ENCODE peak calls at places on chromosomes 6 and 20, in four cellular contexts. F is kidney epithelial cell, L is dorsolateral prefrontal cortex, I is cardiac fibroblast. D is an unnamed sample.

GRCh38 chr6:73290435-73290834 is 27.4 kb upstream of the KHDC1 start:
- DNase-seq in F (no peak), L (no peak), I (peak), D (no peak)

GRCh38 chr20:6756961-6757595 is 10.4 kb upstream of the BMP2 start:
- DNase-seq in F (no peak), L (no peak), I (no peak), D (no peak)

GRCh38 chr20:25025986-25026605 is 31.8 kb downstream of the ACSS1 start:
- DNase-seq in F (no peak), L (no peak), I (no peak), D (no peak)

GRCh38 chr20:51345601-51346101 is 196.9 kb downstream of the NFATC2 start:
- DNase-seq in F (no peak), L (no peak), I (peak), D (no peak)

GRCh38 chr6:139262519-139263300 is 29.1 kb downstream of the TXLNB start:
- DNase-seq in F (peak), L (no peak), I (no peak), D (no peak)

GRCh38 chr6:147087641-147088040 is 116.6 kb upstream of the STXBP5 start:
- DNase-seq in F (no peak), L (no peak), I (no peak), D (no peak)

GRCh38 chr6:148395583-148396101 is 53.0 kb downstream of the SASH1 start:
- DNase-seq in F (no peak), L (no peak), I (no peak), D (no peak)

GRCh38 chr6:52135217-52135616 is 47.8 kb upstream of the PKHD1 start:
- DNase-seq in F (no peak), L (no peak), I (no peak), D (no peak)

GRCh38 chr6:147282566-147282959 is 78.3 kb downstream of the STXBP5 start:
- DNase-seq in F (no peak), L (no peak), I (no peak), D (no peak)

GRCh38 chr6:11712760-11713159 is 65.8 kb downstream of the ADTRP start:
- DNase-seq in F (no peak), L (no peak), I (peak), D (no peak)

GRCh38 chr6:111527367-111527766 is 44.3 kb upstream of the REV3L start:
- DNase-seq in F (no peak), L (no peak), I (no peak), D (no peak)

GRCh38 chr6:25173951-25174474 is 105.2 kb upstream of the CARMIL1 start:
- DNase-seq in F (peak), L (no peak), I (peak), D (peak)

GRCh38 chr20:47148059-47148458 is 208.4 kb downstream of the ZMYND8 start:
- DNase-seq in F (no peak), L (no peak), I (no peak), D (no peak)

GRCh38 chr20:47149939-47150338 is 206.6 kb downstream of the ZMYND8 start:
- DNase-seq in F (no peak), L (no peak), I (no peak), D (no peak)

GRCh38 chr20:47152078-47152477 is 204.4 kb downstream of the ZMYND8 start:
- DNase-seq in F (no peak), L (no peak), I (no peak), D (no peak)

GRCh38 chr20:47154089-47154488 is 202.4 kb downstream of the ZMYND8 start:
- DNase-seq in F (no peak), L (no peak), I (no peak), D (no peak)

DNA sequence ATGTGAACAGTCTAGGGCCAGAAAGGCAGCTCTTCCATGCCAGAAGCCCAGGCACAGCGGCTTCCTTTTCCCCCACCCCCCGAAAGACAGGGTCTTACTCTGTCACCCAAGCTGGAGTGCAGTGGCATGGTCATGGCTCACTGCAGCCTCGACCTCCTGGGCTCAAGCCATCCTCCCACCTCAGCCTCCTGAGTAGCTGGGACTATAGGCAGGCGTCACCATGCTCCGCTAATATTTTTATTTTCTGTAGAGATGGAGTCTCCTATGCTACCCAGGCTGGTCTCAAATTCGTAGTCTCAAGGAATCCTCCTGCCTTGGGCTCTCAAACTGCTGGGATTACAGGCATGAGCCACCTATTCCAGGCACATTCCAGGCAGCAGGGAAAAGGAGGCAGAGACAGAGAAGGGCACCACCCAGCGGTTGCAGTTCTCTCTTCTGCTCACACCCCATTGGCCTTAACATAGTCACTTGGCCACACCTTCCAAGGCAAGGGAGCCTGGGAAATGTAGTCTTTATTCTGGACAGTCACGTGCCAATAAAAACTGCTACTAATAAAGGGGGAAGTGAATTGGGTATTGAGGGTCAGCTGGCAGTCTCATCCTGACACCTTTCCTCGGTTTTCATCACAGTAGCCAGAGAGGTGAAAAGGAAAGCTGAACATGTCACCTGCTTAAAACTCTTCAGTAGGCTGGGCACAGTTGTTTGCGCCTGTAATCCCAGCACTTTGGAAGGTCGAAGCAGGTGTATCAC is 205.9 kb downstream of the ZMYND8 start:
- DNase-seq in F (no peak), L (no peak), I (peak), D (peak)
- TF ChIP-seq CTCF in F (peak), L (peak), I (peak), D (peak)

DNA sequence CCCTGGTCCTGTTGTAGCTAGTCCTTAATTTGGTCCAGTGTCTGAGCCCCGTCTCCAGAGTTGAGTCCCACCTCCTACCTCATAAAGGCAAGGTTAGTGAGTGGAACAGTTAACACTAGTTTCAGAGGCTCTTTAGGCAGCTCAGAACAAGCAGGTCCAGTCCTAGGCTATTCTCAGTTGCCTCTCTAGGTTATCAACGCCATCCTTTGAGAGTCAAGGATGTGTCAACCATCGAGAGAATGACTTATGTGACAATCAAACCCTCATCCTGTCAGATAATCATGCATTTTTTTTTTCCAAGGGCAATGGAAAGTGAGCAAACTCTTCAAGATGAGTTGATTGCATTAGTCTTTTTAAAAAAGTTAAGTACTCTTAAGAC is 64.0 kb upstream of the TXNDC5 start:
- DNase-seq in F (no peak), L (no peak), I (no peak), D (no peak)
- H3K4me3 ChIP-seq in F (no peak), L (peak), I (no peak), D (no peak)

DNA sequence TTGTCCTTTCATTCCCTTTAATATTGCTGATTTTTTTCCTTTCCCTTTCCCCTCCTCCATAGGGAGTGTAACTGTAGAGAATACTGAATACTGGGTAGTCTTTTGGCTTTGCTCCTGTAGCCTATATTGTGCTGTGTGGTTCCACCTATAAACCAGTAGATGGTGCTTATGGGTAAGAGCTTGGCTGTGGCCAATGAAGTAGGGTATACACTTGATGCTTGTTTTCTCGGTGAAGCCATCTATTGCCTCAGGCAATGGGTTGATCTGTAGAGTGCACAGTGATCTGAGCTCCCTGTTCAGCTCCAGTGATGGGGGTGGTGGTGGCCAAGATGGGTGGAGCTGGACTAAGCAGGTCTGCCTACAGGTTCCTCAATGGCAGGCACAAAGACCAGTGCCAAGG is 203.3 kb upstream of the IMPG1 start:
- DNase-seq in F (no peak), L (no peak), I (no peak), D (no peak)
- TF ChIP-seq CTCF in F (no peak), L (no peak), I (no peak), D (no peak)

DNA sequence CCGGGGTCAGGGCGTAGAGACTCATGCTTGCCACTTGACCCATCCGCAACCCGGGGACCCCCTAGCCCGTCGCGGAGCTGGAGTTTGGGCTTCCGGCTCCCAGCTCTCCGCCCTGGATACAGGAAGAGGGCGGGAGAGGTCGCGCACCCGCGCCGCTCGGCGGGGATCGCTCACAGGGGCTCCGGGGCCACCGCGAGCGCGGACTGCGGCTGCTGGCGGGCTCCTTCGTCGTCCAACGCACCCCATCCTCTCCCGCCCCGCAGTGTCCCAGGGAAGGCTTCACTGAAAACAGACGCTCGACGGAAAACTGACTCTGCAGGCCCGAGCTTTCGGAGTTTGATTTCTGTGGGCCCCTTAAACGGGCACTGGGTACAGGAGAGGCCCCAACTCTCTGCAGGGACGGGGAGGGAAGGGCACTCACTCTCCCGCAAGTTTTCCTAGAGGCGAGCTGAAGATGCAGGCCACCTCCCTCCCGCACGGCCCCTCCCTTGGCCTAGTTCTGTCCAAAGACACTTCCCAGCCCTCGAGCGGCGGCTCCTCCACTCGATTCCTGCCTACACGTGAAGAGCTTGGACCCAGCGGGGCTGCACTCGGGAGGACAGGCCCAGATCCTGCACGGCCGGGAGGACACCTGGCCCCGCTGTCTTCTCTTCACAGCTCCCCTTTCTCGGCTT is 5.3 kb downstream of the OLIG3 start:
- DNase-seq in F (no peak), L (no peak), I (no peak), D (no peak)
- H3K4me3 ChIP-seq in F (no peak), L (peak), I (no peak), D (no peak)

GRCh38 chr6:120058410-120058809 is 708.8 kb upstream of the MAN1A1 start:
- DNase-seq in F (no peak), L (no peak), I (no peak), D (no peak)

GRCh38 chr6:120055071-120055470 is 705.5 kb upstream of the MAN1A1 start:
- DNase-seq in F (no peak), L (no peak), I (no peak), D (no peak)

DNA sequence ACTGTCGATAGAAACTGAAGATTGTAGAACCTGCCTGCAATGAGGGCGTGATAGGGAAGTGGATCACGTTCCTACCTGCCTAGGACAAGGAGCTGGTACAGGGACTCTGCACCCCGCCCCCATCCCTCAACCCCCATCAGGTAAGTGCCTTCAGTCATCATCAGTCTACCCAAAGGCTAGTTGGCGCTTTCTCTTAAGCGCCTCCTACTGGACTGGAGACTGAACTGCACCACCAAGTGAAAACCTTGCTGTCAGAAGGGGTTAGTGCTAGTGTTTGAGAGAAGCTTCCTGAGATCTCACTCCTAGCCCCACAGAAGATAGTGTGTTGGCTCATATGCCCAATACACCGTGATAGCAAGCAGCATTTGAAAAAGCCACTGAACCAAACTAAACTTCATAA is 706.5 kb upstream of the MAN1A1 start:
- DNase-seq in F (no peak), L (no peak), I (peak), D (no peak)
- TF ChIP-seq CTCF in F (peak), L (no peak), I (peak), D (peak)

DNA sequence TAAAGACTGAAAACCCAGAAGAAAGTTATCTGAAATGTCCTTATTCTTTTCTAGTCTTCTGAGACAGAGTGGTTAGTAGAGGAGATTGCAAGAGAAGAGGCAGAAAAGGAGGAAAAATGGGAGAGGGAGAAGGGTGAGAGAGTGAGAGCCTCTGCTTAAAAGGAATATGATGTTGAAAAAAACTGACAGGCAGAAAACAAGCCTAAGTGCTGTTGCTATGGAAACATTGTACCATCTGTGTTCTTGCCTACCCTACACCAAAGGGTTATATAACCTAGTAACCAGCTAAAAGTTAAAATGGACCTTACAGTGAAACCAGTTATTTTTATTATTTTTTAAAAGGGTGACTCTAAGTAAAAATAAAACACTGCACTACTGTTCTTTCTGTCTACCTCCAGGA is 28.3 kb upstream of the SH3BGRL2 start:
- DNase-seq in F (no peak), L (no peak), I (no peak), D (no peak)
- H3K4me3 ChIP-seq in F (no peak), L (no peak), I (no peak), D (no peak)

DNA sequence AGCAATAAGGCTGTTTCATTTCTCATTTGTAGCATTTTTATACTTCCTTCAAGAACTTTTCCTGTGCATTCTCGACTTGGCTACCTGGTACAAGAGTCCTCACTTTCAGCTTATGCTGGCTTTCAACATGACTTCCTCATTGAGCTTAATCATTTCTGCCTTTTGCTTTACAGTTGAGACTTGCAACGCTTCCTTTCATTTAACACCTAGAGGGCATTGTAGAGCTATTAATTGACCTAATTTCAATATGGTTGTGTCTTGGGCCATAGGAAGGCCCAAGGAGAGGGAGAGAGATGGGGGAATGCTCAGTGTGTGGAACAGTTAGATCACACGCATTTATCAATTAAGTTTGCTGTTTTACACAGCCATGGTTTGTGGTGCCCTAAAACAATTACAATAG is 37.2 kb downstream of the SLC22A2 start:
- DNase-seq in F (no peak), L (no peak), I (peak), D (no peak)
- TF ChIP-seq CTCF in F (peak), L (no peak), I (no peak), D (no peak)

DNA sequence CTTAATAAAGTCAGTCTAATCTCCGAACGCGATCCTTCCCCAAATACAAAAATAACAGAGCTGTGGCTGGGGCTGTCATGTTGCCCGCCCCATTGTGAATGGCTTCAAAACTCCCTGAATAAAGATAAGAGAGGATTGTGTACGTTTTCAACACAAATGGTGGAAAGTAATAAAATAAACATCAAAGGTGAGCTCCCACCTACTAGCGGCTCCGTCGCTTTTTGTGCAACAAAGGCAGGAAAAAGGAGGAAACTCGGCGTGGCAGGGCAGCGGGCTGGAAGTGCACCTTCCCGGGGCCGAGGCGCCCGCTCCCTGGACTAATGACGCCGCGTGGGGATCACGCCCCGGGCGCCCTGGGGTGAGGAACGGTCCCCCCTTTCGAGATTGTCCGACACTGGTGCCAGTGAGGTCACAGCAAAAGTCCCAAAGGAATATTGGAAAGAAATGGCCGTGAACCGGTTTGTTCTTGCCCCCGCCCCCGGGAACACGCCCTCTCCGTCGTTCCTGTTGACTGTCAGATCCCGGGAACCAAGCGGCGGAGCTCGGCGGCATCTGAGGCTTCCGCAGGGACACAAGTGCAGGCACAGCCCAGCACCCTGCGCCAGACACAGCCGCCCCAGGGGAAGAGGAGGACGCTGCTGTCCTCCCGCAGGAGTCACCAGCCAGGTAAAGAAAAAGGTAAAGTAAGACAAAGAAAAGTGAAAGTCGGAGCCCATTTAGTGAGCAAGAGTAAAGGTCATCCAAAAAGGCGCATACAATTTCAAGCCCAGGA is 1.1 kb upstream of the FOXQ1 start:
- DNase-seq in F (no peak), L (no peak), I (no peak), D (no peak)
- H3K4me3 ChIP-seq in F (peak), L (peak), I (peak), D (peak)

DNA sequence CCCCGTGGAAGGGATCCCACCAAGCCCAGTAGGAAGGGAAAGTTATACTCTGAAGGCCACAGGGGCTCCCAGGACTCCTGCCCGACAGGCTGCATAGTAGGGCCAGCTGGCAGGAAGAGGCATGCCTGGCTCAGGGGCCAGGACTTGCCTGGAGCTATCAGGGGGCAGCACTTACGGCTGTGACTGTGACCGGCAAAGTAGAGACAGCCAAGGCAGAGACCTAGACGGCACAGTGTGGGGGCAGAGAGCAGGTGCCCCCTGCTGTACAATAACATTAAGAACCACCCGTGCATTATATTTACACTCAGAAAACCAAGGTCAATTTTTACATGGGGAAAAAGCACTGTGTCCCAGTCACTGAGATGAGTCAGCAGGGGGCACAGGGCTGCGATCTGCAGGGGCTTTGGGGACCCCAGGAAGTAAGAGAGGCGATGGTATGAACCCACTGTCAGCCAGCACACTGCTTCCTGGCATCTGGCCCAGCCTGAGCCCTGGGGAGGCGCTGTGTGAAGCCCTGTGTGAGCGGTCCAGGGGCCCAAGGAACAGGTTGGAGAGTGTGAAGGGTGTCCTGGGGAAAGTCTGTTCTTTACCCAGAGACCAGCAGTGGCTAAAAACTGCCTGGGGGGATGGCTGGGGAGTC is 9.9 kb downstream of the CCDC167 start:
- DNase-seq in F (no peak), L (no peak), I (no peak), D (no peak)
- TF ChIP-seq CTCF in F (peak), L (no peak), I (peak), D (peak)

D was measured in HFF-Myc.